ENCODE peak calls at places on chromosome 18, in seven cellular contexts. U, H, Q, B, Z, M and R are unnamed samples.
A peak's percentile ranks its signal among the peaks of the same experiment; 100 is the strongest.

GRCh38 chr18:7366597-7366996 is 135.7 kb downstream of the LRRC30 start:
- DNase-seq in U (no peak), B (no peak), M (no peak), H (no peak), Q (peak; percentile 85), Z (no peak), R (no peak)

GRCh38 chr18:61541673-61542072 is 208.4 kb downstream of the CDH20 start:
- DNase-seq in Z (no peak), Q (no peak), M (no peak), H (no peak), U (no peak), B (no peak), R (no peak)

GRCh38 chr18:13239557-13239956 is 21.0 kb downstream of the LDLRAD4 start:
- DNase-seq in H (no peak), Q (peak; percentile 71), U (no peak), Z (no peak), B (peak; percentile 55), M (peak; percentile 49), R (peak; percentile 66)

GRCh38 chr18:22214731-22215528 is 45.5 kb downstream of the GATA6 start:
- DNase-seq in Q (no peak), Z (peak; percentile 72), M (no peak), U (no peak), B (no peak), H (no peak), R (no peak)

GRCh38 chr18:79400091-79400590 is 4.4 kb downstream of the NFATC1 start:
- DNase-seq in U (peak; percentile 84), M (peak; percentile 93), B (peak; percentile 68), H (no peak), Q (peak; percentile 44), Z (peak; percentile 57), R (peak; percentile 92)

GRCh38 chr18:59008302-59008974 is 131.2 kb upstream of the SEC11C start:
- DNase-seq in M (no peak), Q (no peak), Z (peak; percentile 76), B (no peak), H (peak; percentile 11), U (no peak), R (peak; percentile 53)

GRCh38 chr18:37537868-37538525 is 27.6 kb downstream of the CELF4 start:
- DNase-seq in H (no peak), M (peak; percentile 85), B (peak; percentile 84), Z (peak; percentile 75), Q (peak; percentile 84), U (peak; percentile 80), R (peak; percentile 96)

GRCh38 chr18:5040476-5040875 is 156.6 kb downstream of the AKAIN1 start:
- DNase-seq in B (no peak), M (no peak), H (no peak), U (no peak), Z (no peak), Q (no peak), R (no peak)

GRCh38 chr18:31877900-31878299 is 65.0 kb downstream of the TRAPPC8 start:
- DNase-seq in Z (no peak), Q (no peak), B (no peak), U (no peak), M (no peak), H (no peak), R (no peak)

GRCh38 chr18:55290898-55291297 is 297.1 kb downstream of the TCF4 start:
- DNase-seq in Z (no peak), U (no peak), H (no peak), M (no peak), B (no peak), Q (no peak), R (no peak)

GRCh38 chr18:45248240-45248903 is 366.9 kb upstream of the SLC14A2 start:
- DNase-seq in B (no peak), U (no peak), M (no peak), Z (peak; percentile 82), H (no peak), Q (no peak), R (no peak)

GRCh38 chr18:24271381-24272331 is 126.0 kb downstream of the OSBPL1A start:
- DNase-seq in U (peak; percentile 79), Z (peak; percentile 85), H (peak; percentile 85), M (peak; percentile 91), B (peak; percentile 89), Q (peak; percentile 68), R (peak; percentile 86)

GRCh38 chr18:80107396-80107795 is 1.7 kb upstream of the ADNP2 start:
- DNase-seq in B (no peak), Q (no peak), U (no peak), Z (no peak), M (no peak), H (no peak), R (no peak)

GRCh38 chr18:39636931-39637330 is 2071.3 kb upstream of the CELF4 start:
- DNase-seq in M (no peak), Q (no peak), Z (no peak), H (no peak), B (no peak), U (no peak), R (no peak)

GRCh38 chr18:45879681-45880655 is 54.5 kb downstream of the SIGLEC15 start:
- DNase-seq in Q (peak; percentile 61), H (peak; percentile 58), Z (peak; percentile 76), B (peak; percentile 80), M (peak; percentile 94), U (peak; percentile 77), R (peak; percentile 84)

GRCh38 chr18:23718731-23719130 is 29.5 kb downstream of the LAMA3 start:
- DNase-seq in Q (no peak), M (no peak), B (no peak), U (no peak), Z (no peak), H (no peak), R (no peak)

GRCh38 chr18:28086530-28087172 is 90.3 kb downstream of the CDH2 start:
- DNase-seq in Z (peak; percentile 87), B (no peak), M (no peak), Q (no peak), U (no peak), H (peak; percentile 2), R (no peak)

GRCh38 chr18:48947583-48947982 is 3.2 kb downstream of the SMAD7 start:
- DNase-seq in Z (no peak), H (no peak), M (no peak), B (no peak), U (no peak), Q (no peak), R (peak; percentile 26)

GRCh38 chr18:48950536-48951447 is at the start of gene SMAD7:
- DNase-seq in Q (no peak), B (no peak), U (peak; percentile 57), H (no peak), M (no peak), Z (no peak), R (peak; percentile 61)

GRCh38 chr18:48949606-48950535 is 894 bp downstream of the SMAD7 start:
- DNase-seq in B (no peak), Z (peak; percentile 66), U (peak; percentile 45), Q (peak; percentile 52), M (peak; percentile 87), H (no peak), R (peak; percentile 86)

GRCh38 chr18:48948112-48949050 is 2.4 kb downstream of the SMAD7 start:
- DNase-seq in H (no peak), B (peak; percentile 85), M (peak; percentile 90), Z (peak; percentile 75), U (peak; percentile 61), Q (peak; percentile 42), R (peak; percentile 88)

GRCh38 chr18:48949051-48949605 is 1.6 kb downstream of the SMAD7 start:
- DNase-seq in B (no peak), U (peak; percentile 59), Z (no peak), H (no peak), Q (peak; percentile 39), M (peak; percentile 80), R (no peak)
- H3K4me3 ChIP-seq in B (peak overlapping the region; percentile 77), U (peak overlapping the region; percentile 94), Z (peak overlapping the region; percentile 100), H (peak overlapping the region; percentile 94), Q (peak overlapping the region; percentile 94), M (peak overlapping the region; percentile 60), R (peak overlapping the region; percentile 91)

GRCh38 chr18:3192286-3192685 is 27.5 kb downstream of the MYOM1 start:
- DNase-seq in M (no peak), U (no peak), Q (no peak), B (no peak), Z (no peak), H (no peak), R (no peak)

GRCh38 chr18:3192752-3193151 is 27.0 kb downstream of the MYOM1 start:
- DNase-seq in Q (no peak), B (no peak), U (no peak), M (no peak), H (no peak), Z (no peak), R (no peak)

GRCh38 chr18:3186678-3187658 is 32.8 kb downstream of the MYOM1 start:
- DNase-seq in U (no peak), Z (peak; percentile 73), Q (no peak), M (no peak), H (no peak), B (no peak), R (no peak)

GRCh38 chr18:3193354-3193753 is 26.4 kb downstream of the MYOM1 start:
- DNase-seq in H (no peak), Z (no peak), B (no peak), M (no peak), U (no peak), Q (no peak), R (no peak)

DNA sequence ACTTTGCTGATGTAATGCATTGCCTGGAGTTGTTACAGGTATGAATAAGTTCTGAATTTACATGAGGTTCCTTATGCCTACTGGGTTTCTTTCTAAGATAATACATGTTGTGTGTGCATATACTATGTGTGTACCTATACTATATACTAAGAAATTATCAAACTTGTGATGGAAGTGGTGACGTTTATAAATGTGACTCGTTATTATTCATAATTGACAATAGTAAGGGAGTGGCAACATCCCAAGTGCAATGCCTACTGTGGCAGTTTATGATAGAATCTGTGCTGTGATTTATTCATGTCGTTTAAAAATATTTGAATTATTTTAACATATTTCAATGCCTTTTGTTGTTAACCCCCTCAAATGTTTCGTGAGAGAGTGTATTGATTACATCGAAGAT is 29.9 kb downstream of the MYOM1 start:
- DNase-seq in M (no peak), B (no peak), Q (no peak), H (no peak), Z (no peak), U (no peak), R (no peak)
- H3K36me3 ChIP-seq in M (no peaks in the 10 kb centered on the region), B (peaks cover 4% of the 10 kb centered on the region), Q (no peaks in the 10 kb centered on the region), H (no peaks in the 10 kb centered on the region), Z (peaks cover 77% of the 10 kb centered on the region), U (peaks cover 86% of the 10 kb centered on the region), R (no peaks in the 10 kb centered on the region)

DNA sequence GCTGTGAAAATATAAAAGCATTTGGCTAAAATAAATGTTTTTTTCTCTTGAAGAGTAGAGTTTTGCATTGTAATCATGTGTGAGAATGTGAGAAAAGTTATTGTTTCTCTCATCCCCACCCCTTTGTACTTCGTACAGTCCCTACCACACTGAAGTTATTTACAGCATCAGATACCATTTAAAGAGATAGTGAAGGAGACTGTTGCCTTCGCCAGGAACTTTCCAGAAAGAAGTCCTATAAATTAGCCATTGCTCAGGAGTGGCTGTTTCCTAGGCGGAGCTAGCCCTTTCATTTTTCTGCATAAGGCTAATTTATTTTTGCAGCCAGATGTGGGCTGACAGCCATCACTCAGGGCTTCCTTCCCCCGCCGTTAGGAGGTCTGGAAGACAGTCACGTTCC is 16.9 kb downstream of the TSHZ1 start:
- DNase-seq in Z (peak; percentile 23), U (no peak), Q (no peak), B (no peak), H (no peak), M (no peak), R (no peak)
- H3K4me3 ChIP-seq in Z (no peak overlapping the region), U (peak overlapping the region; percentile 33), Q (no peak overlapping the region), B (no peak overlapping the region), H (no peak overlapping the region), M (no peak overlapping the region), R (no peak overlapping the region)

DNA sequence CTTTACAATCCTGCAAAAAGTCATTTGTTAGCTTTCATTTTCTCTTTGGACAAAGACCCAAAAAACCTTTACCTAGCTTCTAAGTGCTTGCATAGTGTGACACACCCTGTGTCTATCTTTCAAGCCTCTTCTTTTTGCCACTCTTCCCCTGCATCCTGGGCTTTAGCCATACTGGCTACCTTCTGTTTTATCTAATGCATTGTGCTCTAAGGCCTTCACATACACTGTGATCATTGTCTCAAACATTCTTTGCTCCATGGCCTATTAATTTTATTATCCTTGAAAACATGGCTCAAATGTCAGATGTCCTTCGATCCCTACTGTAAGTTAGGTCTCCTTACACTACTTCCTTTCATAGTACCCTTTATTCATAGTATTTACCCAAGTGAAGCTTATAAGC is 84.4 kb downstream of the PIK3C3 start:
- DNase-seq in U (no peak), M (no peak), Z (no peak), Q (no peak), H (no peak), B (no peak), R (no peak)
- H3K36me3 ChIP-seq in U (peaks cover 100% of the 10 kb centered on the region), M (peaks cover 73% of the 10 kb centered on the region), Z (peaks cover 41% of the 10 kb centered on the region), Q (peaks cover 8% of the 10 kb centered on the region), H (peaks cover 28% of the 10 kb centered on the region), B (peaks cover 33% of the 10 kb centered on the region), R (no peaks in the 10 kb centered on the region)